ENCODE peak calls at places on chromosomes 1 and 21, in five cellular contexts. Z is neural progenitor cell, V is astrocyte of the cerebellum, N is uterus, I is BE2C. C is an unnamed sample.

GRCh38 chr1:3319874-3320245 is 134.6 kb upstream of the ARHGEF16 start:
- DNase-seq in V (no peak), Z (peak; percentile 70), I (no peak), N (no peak), C (peak; percentile 52)

GRCh38 chr1:113090051-113090450 is 17.1 kb downstream of the LRIG2 start:
- DNase-seq in I (no peak), N (no peak), V (no peak), Z (no peak), C (no peak)

GRCh38 chr1:72606216-72606615 is 323.9 kb upstream of the NEGR1 start:
- DNase-seq in I (no peak), Z (peak; percentile 4), V (no peak), N (no peak), C (no peak)

GRCh38 chr21:31505975-31506374 is 153.5 kb upstream of the SOD1 start:
- DNase-seq in I (no peak), N (no peak), Z (no peak), V (no peak), C (no peak)

GRCh38 chr1:10685851-10686403 is 110.5 kb downstream of the CASZ1 start:
- DNase-seq in I (no peak), V (no peak), Z (no peak), N (no peak), C (no peak)

GRCh38 chr1:2788506-2789163 is 12.9 kb downstream of the TTC34 start:
- DNase-seq in V (no peak), I (no peak), N (no peak), Z (no peak), C (no peak)

GRCh38 chr1:47708658-47709301 is 270.9 kb downstream of the FOXD2 start:
- DNase-seq in Z (peak; percentile 88), V (no peak), I (no peak), N (no peak), C (no peak)

GRCh38 chr1:174996474-174996873 is 3.3 kb upstream of the CACYBP start:
- DNase-seq in V (no peak), Z (no peak), N (no peak), I (no peak), C (no peak)

GRCh38 chr1:111199881-111200801 is at the start of gene DENND2D:
- DNase-seq in N (no peak), Z (no peak), V (no peak), I (no peak), C (peak; percentile 92)

GRCh38 chr1:94246692-94247145 is 9.3 kb upstream of the ARHGAP29 start:
- DNase-seq in I (no peak), Z (peak; percentile 27), V (no peak), N (no peak), C (no peak)

GRCh38 chr1:234729566-234729965 is 119.6 kb upstream of the IRF2BP2 start:
- DNase-seq in I (no peak), V (no peak), N (no peak), Z (no peak), C (no peak)

GRCh38 chr1:246579818-246580217 is 13.6 kb downstream of the CNST start:
- DNase-seq in Z (no peak), V (no peak), I (no peak), N (no peak), C (peak; percentile 51)

DNA sequence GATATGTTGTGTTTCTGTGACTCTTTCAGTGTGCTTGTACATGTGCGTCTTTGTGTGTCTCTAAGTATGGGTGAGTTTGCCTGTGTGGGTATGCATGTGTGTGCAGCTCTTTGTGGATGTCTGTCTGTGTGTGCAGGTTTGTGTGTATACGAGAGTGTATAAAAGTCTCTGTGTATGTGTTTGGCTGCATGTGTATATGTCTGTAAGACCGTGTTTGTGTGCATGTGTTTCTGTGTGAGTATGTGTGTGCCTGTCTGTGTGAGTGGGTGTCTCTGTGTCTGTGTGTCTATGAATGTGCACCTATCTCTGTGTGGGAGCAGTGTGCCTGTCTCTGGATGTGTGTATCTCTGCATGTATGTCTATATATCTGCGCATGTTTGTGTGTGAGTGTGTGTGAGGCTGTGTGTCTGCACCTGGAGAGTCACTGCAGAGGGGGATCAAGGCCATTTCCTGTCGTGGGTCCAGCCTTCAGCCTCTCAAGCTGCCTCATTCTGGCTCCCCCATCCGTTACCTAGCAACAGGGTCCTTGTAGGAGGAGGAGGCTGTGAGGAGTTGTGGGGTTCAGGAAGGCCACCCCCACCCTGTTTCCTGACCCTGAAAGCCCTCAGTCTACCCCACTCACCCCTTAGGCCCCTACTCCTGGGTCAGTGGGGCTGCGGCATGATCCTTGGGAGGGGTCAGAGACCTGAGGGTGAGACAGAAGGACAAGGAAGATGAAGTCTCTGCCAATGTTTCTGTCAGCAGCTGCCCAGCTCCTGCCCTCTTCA is 10.3 kb downstream of the FGR start:
- DNase-seq in V (no peak), N (no peak), Z (no peak), I (no peak), C (peak; percentile 85)
- H3K4me3 ChIP-seq in V (no peak overlapping the region), N (no peak overlapping the region), Z (no peak overlapping the region), I (no peak overlapping the region), C (peak overlapping the region; percentile 57)

GRCh38 chr1:162357681-162358266 is 18.9 kb downstream of the SPATA46 start:
- DNase-seq in V (no peak), Z (peak; percentile 79), N (no peak), I (peak; percentile 30), C (peak; percentile 9)
- TF ChIP-seq CTCF in V (peak; percentile 29), Z (peak; percentile 75), N (no peak), I (peak; percentile 71), C (peak; percentile 33)

GRCh38 chr1:225882008-225882698 is at the start of gene TMEM63A:
- DNase-seq in N (peak; percentile 94), Z (peak; percentile 96), V (peak; percentile 48), I (peak; percentile 82), C (peak; percentile 92)

GRCh38 chr1:225880636-225881035 is 1.5 kb downstream of the TMEM63A start:
- DNase-seq in V (no peak), N (no peak), I (no peak), Z (no peak), C (no peak)

GRCh38 chr1:225883616-225884265 is 1.6 kb upstream of the TMEM63A start:
- DNase-seq in N (no peak), V (no peak), I (no peak), Z (no peak), C (no peak)

GRCh38 chr1:225881081-225882007 is 836 bp downstream of the TMEM63A start:
- DNase-seq in N (peak; percentile 51), V (no peak), I (no peak), Z (peak; percentile 48), C (peak; percentile 74)

GRCh38 chr1:225882699-225883615 is 777 bp upstream of the TMEM63A start:
- DNase-seq in N (peak; percentile 66), Z (peak; percentile 59), V (no peak), I (peak; percentile 43), C (peak; percentile 40)
- H3K4me3 ChIP-seq in N (peak overlapping the region; percentile 98), Z (peak overlapping the region; percentile 75), V (peak overlapping the region; percentile 93), I (peak overlapping the region; percentile 84), C (peak overlapping the region; percentile 82)

GRCh38 chr1:188129856-188130838 is 1301.4 kb downstream of the PLA2G4A start:
- DNase-seq in I (no peak), Z (no peak), N (no peak), V (no peak), C (no peak)
- TF ChIP-seq CTCF in I (no peak), Z (no peak), N (no peak), V (no peak), C (no peak)

DNA sequence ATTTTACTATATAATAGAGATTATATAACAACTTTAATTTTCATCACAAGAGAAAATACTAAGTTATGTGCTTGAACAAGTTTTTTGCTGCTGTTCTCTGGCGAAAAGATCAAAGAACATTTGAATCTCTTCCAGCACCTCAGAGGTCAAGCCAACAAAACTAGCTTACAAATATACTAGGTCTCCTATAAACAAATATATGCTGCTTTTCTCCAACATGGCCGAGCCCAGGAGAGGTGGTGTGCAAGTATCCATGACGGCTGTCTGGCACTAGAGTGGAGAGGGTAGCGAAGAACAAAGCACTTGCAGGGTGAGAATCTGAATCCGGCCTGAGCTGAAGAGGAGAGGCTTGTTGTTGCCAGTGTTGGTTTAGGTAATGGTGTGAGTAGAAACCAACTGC is 7.5 kb upstream of the FMO3 start:
- DNase-seq in Z (no peak), I (no peak), N (no peak), V (no peak), C (no peak)
- H3K4me3 ChIP-seq in Z (no peak overlapping the region), I (no peak overlapping the region), N (no peak overlapping the region), V (no peak overlapping the region), C (no peak overlapping the region)

DNA sequence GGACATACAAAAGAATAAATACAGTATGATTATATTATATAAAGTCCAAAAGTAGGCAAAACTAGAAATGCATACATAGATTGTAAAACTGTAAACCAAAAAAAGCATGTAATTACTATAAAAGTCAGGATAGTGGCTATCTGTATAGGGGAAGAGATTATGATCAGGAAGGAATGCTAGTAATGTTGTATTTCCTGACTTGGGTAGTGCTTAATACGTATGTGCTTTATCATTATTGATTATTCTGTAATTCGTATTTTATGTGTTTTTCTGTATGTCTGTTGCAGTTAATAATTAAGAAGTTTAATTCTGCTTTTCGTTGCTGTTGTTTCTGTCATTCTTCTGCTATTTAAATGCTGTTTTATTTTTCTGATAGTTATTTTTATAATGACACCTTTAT is 29.2 kb upstream of the TRIM33 start:
- DNase-seq in N (no peak), Z (no peak), V (no peak), I (no peak), C (no peak)
- TF ChIP-seq CTCF in N (no peak), Z (no peak), V (no peak), I (no peak), C (no peak)

C was measured in GM12865.